ENCODE peak calls at places on chromosomes 5 and 9, in ten cellular contexts. Q is stomach; B is IMR-90; Z is WERI-Rb-1; H is CD8-positive, alpha-beta T cell; W is MM.1S; P is tibial nerve; D is cardiac muscle cell; L is ovary; F is HepG2. M is an unnamed sample.

GRCh38 chr5:143215685-143216084 is 187.8 kb downstream of the NR3C1 start:
- DNase-seq in B (no peak), L (no peak), F (no peak), Q (no peak), P (no peak), W (no peak), D (no peak), Z (no peak), H (no peak), M (no peak)

GRCh38 chr5:151002250-151002649 is 18.1 kb upstream of the GPX3 start:
- DNase-seq in W (no peak), Q (no peak), L (peak; percentile 60), D (peak; percentile 40), F (peak; percentile 58), B (peak; percentile 41), Z (peak; percentile 42), P (no peak), H (no peak), M (no peak)

GRCh38 chr9:12923472-12924009 is 148.7 kb downstream of the LURAP1L start:
- DNase-seq in D (peak; percentile 28), F (no peak), B (peak; percentile 89), P (no peak), H (no peak), W (no peak), Q (no peak), Z (no peak), L (peak; percentile 20), M (peak; percentile 50)

GRCh38 chr5:2149196-2149541 is 266.4 kb upstream of the IRX4 start:
- DNase-seq in P (no peak), B (no peak), Q (no peak), Z (no peak), D (no peak), F (peak; percentile 38), L (no peak), H (no peak), W (peak; percentile 16), M (peak; percentile 59)

GRCh38 chr5:146055432-146055831 is 49.9 kb downstream of the PLAC8L1 start:
- DNase-seq in P (no peak), F (no peak), H (no peak), B (no peak), W (no peak), L (no peak), D (no peak), Q (no peak), Z (no peak), M (no peak)

GRCh38 chr9:130333041-130334040 is 67.8 kb downstream of the HMCN2 start:
- DNase-seq in D (no peak), Q (no peak), H (no peak), L (no peak), B (peak; percentile 66), F (no peak), W (no peak), Z (peak; percentile 65), P (no peak), M (peak; percentile 38)

GRCh38 chr9:4034404-4034803 is 265.5 kb downstream of the GLIS3 start:
- DNase-seq in W (no peak), Z (no peak), D (no peak), B (no peak), P (no peak), L (no peak), H (no peak), F (no peak), Q (no peak), M (no peak)

GRCh38 chr9:70043689-70044449 is at the start of gene MAMDC2:
- DNase-seq in L (peak; percentile 69), B (peak; percentile 51), D (peak; percentile 81), Z (no peak), F (no peak), H (no peak), W (peak; percentile 33), P (peak; percentile 51), Q (peak; percentile 27), M (peak; percentile 58)

GRCh38 chr9:107809859-107810492 is 320.4 kb upstream of the KLF4 start:
- DNase-seq in H (no peak), D (no peak), Q (no peak), B (peak; percentile 68), Z (no peak), P (no peak), L (no peak), W (no peak), F (no peak), M (peak; percentile 54)

GRCh38 chr5:72604111-72604792 is 97.0 kb upstream of the ZNF366 start:
- DNase-seq in P (no peak), W (no peak), H (no peak), D (no peak), B (no peak), F (no peak), Z (no peak), Q (no peak), L (no peak), M (no peak)

GRCh38 chr5:149441194-149441753 is 62.2 kb upstream of the IL17B start:
- DNase-seq in W (no peak), F (no peak), L (no peak), P (no peak), D (no peak), Z (no peak), B (no peak), H (no peak), Q (no peak), M (no peak)

GRCh38 chr5:99317136-99317535 is 388.3 kb upstream of the CHD1 start:
- DNase-seq in P (no peak), L (no peak), Z (no peak), F (no peak), D (no peak), Q (no peak), H (no peak), B (no peak), W (no peak), M (no peak)

GRCh38 chr5:138819065-138819464 is 56.1 kb downstream of the LRRTM2 start:
- DNase-seq in L (no peak), B (peak; percentile 21), D (no peak), Z (no peak), F (no peak), P (no peak), H (no peak), W (no peak), Q (no peak), M (no peak)

GRCh38 chr5:123949807-123950206 is 437.8 kb downstream of the CSNK1G3 start:
- DNase-seq in L (no peak), B (no peak), F (no peak), Q (no peak), Z (peak; percentile 25), P (no peak), W (no peak), H (no peak), D (no peak), M (peak; percentile 23)
- TF ChIP-seq CTCF in L (no peak), B (no peak), F (no peak), Q (no peak), Z (peak; percentile 38), P (no peak), W (no peak), H (no peak), D (no peak), M (peak; percentile 15)

GRCh38 chr5:134453016-134453415 is 41.3 kb upstream of the CDKN2AIPNL start:
- DNase-seq in Z (no peak), D (no peak), B (no peak), F (no peak), Q (no peak), W (no peak), H (no peak), P (no peak), L (no peak), M (no peak)

GRCh38 chr5:134447815-134448520 is 36.3 kb upstream of the CDKN2AIPNL start:
- DNase-seq in P (no peak), L (no peak), Q (no peak), F (no peak), W (no peak), H (no peak), B (no peak), Z (no peak), D (no peak), M (no peak)

GRCh38 chr5:134451618-134452505 is 40.2 kb upstream of the CDKN2AIPNL start:
- DNase-seq in H (no peak), Q (peak; percentile 47), P (no peak), W (no peak), L (peak; percentile 72), F (no peak), B (peak; percentile 86), D (no peak), Z (no peak), M (peak; percentile 79)

GRCh38 chr5:134449167-134449566 is 37.5 kb upstream of the CDKN2AIPNL start:
- DNase-seq in F (no peak), H (no peak), Q (no peak), B (no peak), L (no peak), D (no peak), P (no peak), Z (no peak), W (no peak), M (no peak)

GRCh38 chr5:134450374-134450773 is 38.7 kb upstream of the CDKN2AIPNL start:
- DNase-seq in Z (no peak), F (no peak), W (no peak), D (no peak), H (no peak), P (no peak), B (no peak), Q (no peak), L (no peak), M (no peak)
- H3K27me3 ChIP-seq in Z (no peaks in the 10 kb centered on the region), F (peaks cover 1% of the 10 kb centered on the region), W (no peaks in the 10 kb centered on the region), D (no peaks in the 10 kb centered on the region), H (no peaks in the 10 kb centered on the region), P (no peaks in the 10 kb centered on the region), B (no peaks in the 10 kb centered on the region), Q (no peaks in the 10 kb centered on the region), L (no peaks in the 10 kb centered on the region), M (no peaks in the 10 kb centered on the region)

GRCh38 chr9:137948642-137949041 is 71.1 kb downstream of the CACNA1B start:
- DNase-seq in H (no peak), W (no peak), F (no peak), Q (no peak), B (no peak), D (no peak), L (no peak), P (no peak), Z (no peak), M (no peak)

GRCh38 chr9:137947012-137947411 is 69.4 kb downstream of the CACNA1B start:
- DNase-seq in Z (no peak), H (no peak), W (no peak), F (no peak), P (no peak), D (no peak), L (no peak), B (no peak), Q (no peak), M (no peak)

GRCh38 chr9:137943655-137944054 is 66.1 kb downstream of the CACNA1B start:
- DNase-seq in Q (no peak), B (no peak), W (peak; percentile 78), H (no peak), Z (no peak), P (no peak), D (no peak), L (no peak), F (no peak), M (no peak)

GRCh38 chr9:137949260-137949659 is 71.7 kb downstream of the CACNA1B start:
- DNase-seq in Q (no peak), H (no peak), L (no peak), B (no peak), D (no peak), F (no peak), W (no peak), P (no peak), Z (no peak), M (no peak)

GRCh38 chr9:137945581-137945980 is 68.0 kb downstream of the CACNA1B start:
- DNase-seq in P (no peak), B (no peak), D (no peak), Q (no peak), W (no peak), L (no peak), Z (no peak), H (no peak), F (no peak), M (no peak)
- H3K9me3 ChIP-seq in P (peaks cover 44% of the 10 kb centered on the region), B (peaks cover 44% of the 10 kb centered on the region), D (no peaks in the 10 kb centered on the region), Q (peaks cover 24% of the 10 kb centered on the region), W (no peaks in the 10 kb centered on the region), L (no peaks in the 10 kb centered on the region), Z (peaks cover 18% of the 10 kb centered on the region), H (peaks cover 5% of the 10 kb centered on the region), F (peaks cover 61% of the 10 kb centered on the region), M (peaks cover 6% of the 10 kb centered on the region)

GRCh38 chr9:68708513-68708912 is 3.5 kb downstream of the PIP5K1B start:
- DNase-seq in F (no peak), L (no peak), Q (no peak), P (no peak), B (no peak), W (no peak), Z (no peak), H (no peak), D (no peak), M (no peak)
- TF ChIP-seq CTCF in F (no peak), L (no peak), Q (no peak), P (no peak), B (no peak), W (no peak), Z (no peak), H (no peak), D (no peak), M (no peak)

M was measured in hepatocyte.